ENCODE peak calls at places on chromosome 19, in seven cellular contexts. E, B, Z, C, Y, U and G are unnamed samples.

GRCh38 chr19:30557927-30558557 is 185.9 kb downstream of the ZNF536 start:
- DNase-seq in E (no peak), U (no peak), C (no peak), B (no peak), Y (no peak), Z (no peak), G (no peak)

GRCh38 chr19:55042688-55043087 is 4.6 kb upstream of the GP6 start:
- DNase-seq in U (no peak), Z (no peak), C (no peak), E (no peak), Y (no peak), B (no peak), G (no peak)

GRCh38 chr19:10113592-10113963 is 2.1 kb downstream of the P2RY11 start:
- DNase-seq in C (no peak), E (no peak), U (no peak), B (no peak), Z (no peak), Y (peak; percentile 63), G (peak; percentile 31)

GRCh38 chr19:57813919-57814504 is 701 bp downstream of the ZNF552 start:
- DNase-seq in E (no peak), C (no peak), Y (no peak), U (no peak), Z (no peak), B (no peak), G (no peak)

GRCh38 chr19:15701757-15702589 is 25.9 kb upstream of the OR10H2 start:
- DNase-seq in Y (no peak), B (no peak), E (no peak), Z (no peak), U (no peak), C (no peak), G (no peak)

GRCh38 chr19:45153339-45154063 is 7.3 kb downstream of the NKPD1 start:
- DNase-seq in U (no peak), Y (no peak), E (peak; percentile 76), Z (peak; percentile 61), B (no peak), C (peak; percentile 61), G (peak; percentile 39)

GRCh38 chr19:7213628-7214328 is 80.4 kb downstream of the INSR start:
- DNase-seq in U (no peak), E (no peak), Z (no peak), B (no peak), C (no peak), Y (peak; percentile 32), G (peak; percentile 32)

GRCh38 chr19:50912727-50913716 is 1.8 kb upstream of the KLK4 start:
- DNase-seq in B (no peak), Y (no peak), Z (peak; percentile 42), U (no peak), C (no peak), E (no peak), G (peak; percentile 70)

GRCh38 chr19:39970424-39970673 is 616 bp upstream of the PSMC4 start:
- DNase-seq in Z (no peak), U (no peak), C (no peak), B (no peak), E (no peak), Y (no peak), G (no peak)

GRCh38 chr19:44890366-44891015 is 563 bp upstream of the TOMM40 start:
- DNase-seq in U (peak; percentile 100), Z (peak; percentile 91), Y (peak; percentile 99), E (no peak), B (no peak), C (peak; percentile 100), G (peak; percentile 100)

GRCh38 chr19:36113895-36114762 is 546 bp downstream of the POLR2I start:
- DNase-seq in B (no peak), C (peak; percentile 48), Y (no peak), U (no peak), Z (peak; percentile 47), E (peak; percentile 69), G (peak; percentile 43)

GRCh38 chr19:44576843-44577565 is 36.4 kb upstream of the IGSF23 start:
- DNase-seq in C (peak; percentile 37), B (no peak), U (no peak), Z (no peak), Y (no peak), E (no peak), G (peak; percentile 54)

GRCh38 chr19:35229601-35230000 is 1.1 kb upstream of the FAM187B start:
- DNase-seq in C (no peak), E (no peak), Y (no peak), B (no peak), Z (no peak), U (peak; percentile 48), G (no peak)

GRCh38 chr19:54959840-54960239 is 6.3 kb upstream of the NLRP2 start:
- DNase-seq in E (no peak), C (no peak), U (no peak), Y (peak; percentile 58), Z (peak; percentile 49), B (no peak), G (no peak)

GRCh38 chr19:57719901-57720519 is 7.4 kb downstream of the ZNF671 start:
- DNase-seq in Z (no peak), U (peak; percentile 16), Y (no peak), E (no peak), C (no peak), B (no peak), G (no peak)

GRCh38 chr19:34985249-34986022 is 14.7 kb upstream of the GRAMD1A start:
- DNase-seq in Y (no peak), E (no peak), B (no peak), Z (no peak), U (no peak), C (peak; percentile 90), G (peak; percentile 51)

GRCh38 chr19:720691-721160 is 12.0 kb downstream of the PALM start:
- DNase-seq in E (peak; percentile 68), B (no peak), C (no peak), U (no peak), Y (no peak), Z (no peak), G (no peak)

GRCh38 chr19:5539431-5539833 is 28.3 kb downstream of the TINCR start:
- DNase-seq in Z (no peak), E (no peak), C (no peak), Y (no peak), B (no peak), U (no peak), G (no peak)

GRCh38 chr19:5341448-5341820 is 822 bp upstream of the PTPRS start:
- DNase-seq in Z (no peak), B (no peak), C (no peak), U (no peak), E (no peak), Y (no peak), G (no peak)

GRCh38 chr19:13100031-13100588 is 2.5 kb downstream of the LYL1 start:
- DNase-seq in E (peak; percentile 34), C (no peak), Z (peak; percentile 91), B (no peak), Y (peak; percentile 85), U (no peak), G (peak; percentile 83)

GRCh38 chr19:41354343-41354974 is 737 bp upstream of the TGFB1 start:
- DNase-seq in Y (no peak), B (no peak), E (peak; percentile 56), U (no peak), Z (no peak), C (no peak), G (no peak)

GRCh38 chr19:45848922-45849321 is 14.0 kb downstream of the SYMPK start:
- DNase-seq in Y (no peak), E (no peak), B (no peak), Z (no peak), C (no peak), U (no peak), G (peak; percentile 10)

DNA sequence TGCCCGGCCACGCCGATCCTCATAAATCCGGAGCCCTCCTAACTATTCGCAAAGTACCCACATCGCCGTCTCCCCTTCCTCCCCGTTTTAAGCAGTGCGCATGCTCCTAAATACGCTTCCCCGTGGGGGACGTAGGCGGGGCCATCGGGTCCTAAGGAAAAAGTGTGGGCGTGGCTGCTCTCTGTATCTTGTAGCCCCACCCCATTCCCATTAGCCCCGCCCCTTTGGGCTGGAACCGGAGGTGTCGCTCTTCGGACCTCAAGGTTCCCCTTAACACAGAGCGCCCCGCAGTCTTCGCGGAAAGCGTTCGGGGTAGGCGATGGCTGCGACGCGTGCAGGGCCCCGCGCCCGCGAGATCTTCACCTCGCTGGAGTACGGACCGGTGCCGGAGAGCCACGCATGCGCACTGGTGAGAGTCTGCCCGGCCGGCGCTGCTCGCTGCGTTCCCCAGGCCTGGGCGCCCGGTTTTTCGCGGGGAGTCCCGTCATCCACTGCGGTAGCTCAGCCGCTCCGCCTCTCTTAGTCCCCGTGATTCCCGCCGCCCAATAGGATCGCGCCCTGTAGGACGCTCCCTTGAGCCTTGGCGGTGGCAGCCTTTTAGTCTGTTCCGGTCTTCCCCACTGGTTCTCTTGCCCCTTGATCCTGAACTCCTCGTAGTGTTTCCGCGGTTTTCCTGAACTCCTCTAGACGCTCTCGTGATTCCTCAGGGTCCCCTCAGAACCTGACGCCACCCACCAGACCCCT is at the start of gene ALDH16A1:
- DNase-seq in B (peak; percentile 95), Y (peak; percentile 99), E (peak; percentile 98), U (peak; percentile 99), Z (peak; percentile 95), C (peak; percentile 99), G (peak; percentile 99)
- TF ChIP-seq CTCF in B (no peak), Y (no peak), E (peak; percentile 19), U (no peak), Z (no peak), C (no peak), G (no peak)

GRCh38 chr19:2732883-2733282 is 6.9 kb downstream of the SLC39A3 start:
- DNase-seq in U (no peak), B (no peak), Z (no peak), C (no peak), E (no peak), Y (no peak), G (no peak)
- TF ChIP-seq CTCF in U (no peak), B (no peak), Z (no peak), C (no peak), E (no peak), Y (no peak), G (no peak)

GRCh38 chr19:52993342-52994178 is 20.2 kb upstream of the ERVV-1 start:
- DNase-seq in Y (peak; percentile 28), C (peak; percentile 81), E (peak; percentile 84), B (peak; percentile 64), U (peak; percentile 93), Z (peak; percentile 69), G (peak; percentile 91)
- TF ChIP-seq CTCF in Y (peak; percentile 26), C (peak; percentile 51), E (peak; percentile 37), B (peak; percentile 84), U (peak; percentile 90), Z (peak; percentile 20), G (peak; percentile 82)

GRCh38 chr19:11535792-11536595 is 2.7 kb upstream of the CNN1 start:
- DNase-seq in U (peak; percentile 93), E (peak; percentile 97), Y (peak; percentile 92), Z (peak; percentile 98), B (peak; percentile 83), C (peak; percentile 92), G (peak; percentile 93)

GRCh38 chr19:11528551-11529341 is at the start of gene ECSIT:
- DNase-seq in C (peak; percentile 99), B (peak; percentile 96), E (peak; percentile 97), Y (peak; percentile 95), U (peak; percentile 93), Z (peak; percentile 97), G (peak; percentile 98)

GRCh38 chr19:11534538-11534937 is 4.1 kb upstream of the CNN1 start:
- DNase-seq in E (no peak), U (no peak), C (no peak), B (no peak), Y (no peak), Z (no peak), G (no peak)

DNA sequence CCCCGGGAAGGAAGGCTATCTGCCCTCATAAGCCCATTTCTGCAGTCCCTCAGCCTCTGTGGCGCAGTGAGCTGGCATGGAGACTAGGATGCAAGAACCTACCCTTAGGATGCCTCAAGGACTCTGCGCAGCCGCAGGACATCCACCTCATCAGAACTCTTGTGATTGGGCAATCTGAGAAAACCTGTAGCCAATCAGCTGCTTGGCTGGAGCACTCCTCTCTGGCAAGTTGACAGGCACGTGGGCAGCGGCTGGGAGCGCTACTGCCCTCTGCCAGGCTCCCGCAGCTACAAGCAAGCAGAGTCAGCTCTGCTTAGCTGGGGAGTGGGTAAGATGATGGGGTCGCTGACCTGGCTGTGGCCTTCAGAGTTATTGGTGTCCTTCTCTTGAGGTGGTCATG is 1.5 kb upstream of the ECSIT start:
- DNase-seq in Z (no peak), U (no peak), Y (peak; percentile 64), C (peak; percentile 88), B (no peak), E (peak; percentile 77), G (peak; percentile 74)
- TF ChIP-seq CTCF in Z (no peak), U (no peak), Y (peak; percentile 21), C (peak; percentile 34), B (no peak), E (no peak), G (no peak)